ENCODE peak calls at places on chromosomes 1 and 21, in four cellular contexts. M is IMR-90, I is heart left ventricle, Y is AG04450. C is an unnamed sample.

GRCh38 chr1:207565546-207566468 is 69.8 kb downstream of the CR1 start:
- DNase-seq in Y (no peak), M (no peak), I (no peak), C (no peak)

GRCh38 chr1:32334864-32335618 is 992 bp downstream of the MARCKSL1 start:
- DNase-seq in M (peak; percentile 21), I (peak; percentile 54), Y (no peak), C (no peak)

GRCh38 chr1:39288735-39289465 is 84.4 kb downstream of the MACF1 start:
- DNase-seq in I (no peak), Y (no peak), M (peak; percentile 45), C (no peak)

GRCh38 chr21:45998871-45999580 is 17.5 kb downstream of the COL6A1 start:
- DNase-seq in M (no peak), Y (no peak), I (no peak), C (no peak)

GRCh38 chr1:105872761-105873286 is 1183.7 kb upstream of the PRMT6 start:
- DNase-seq in M (no peak), Y (no peak), I (no peak), C (no peak)

GRCh38 chr1:222329493-222330045 is 218.3 kb downstream of the HHIPL2 start:
- DNase-seq in Y (no peak), I (no peak), M (no peak), C (no peak)

GRCh38 chr1:200738733-200739498 is at the start of gene CAMSAP2:
- DNase-seq in Y (peak; percentile 66), M (peak; percentile 86), I (peak; percentile 92), C (peak; percentile 84)

GRCh38 chr1:161691846-161692245 is 15.2 kb upstream of the FCRLA start:
- DNase-seq in I (no peak), Y (no peak), M (no peak), C (no peak)

GRCh38 chr1:208615356-208615755 is 371.2 kb upstream of the PLXNA2 start:
- DNase-seq in M (no peak), I (no peak), Y (no peak), C (no peak)

GRCh38 chr1:1344672-1345361 is 4.4 kb downstream of the DVL1 start:
- DNase-seq in I (no peak), Y (no peak), M (peak; percentile 69), C (no peak)

GRCh38 chr1:89739844-89740216 is 81.0 kb upstream of the LRRC8D start:
- DNase-seq in Y (no peak), I (no peak), M (no peak), C (no peak)

GRCh38 chr1:21651214-21652042 is 17.7 kb downstream of the RAP1GAP start:
- DNase-seq in Y (no peak), M (no peak), I (no peak), C (no peak)

GRCh38 chr21:41820384-41821080 is 53.7 kb upstream of the RIPK4 start:
- DNase-seq in I (no peak), Y (no peak), M (no peak), C (no peak)

GRCh38 chr1:212596798-212597197 is 11.8 kb upstream of the ATF3 start:
- DNase-seq in M (no peak), I (no peak), Y (no peak), C (no peak)

GRCh38 chr1:208525417-208525816 is 281.2 kb upstream of the PLXNA2 start:
- DNase-seq in Y (no peak), M (no peak), I (no peak), C (no peak)

GRCh38 chr1:193831465-193831864 is 645.1 kb upstream of the B3GALT2 start:
- DNase-seq in Y (no peak), M (no peak), I (no peak), C (no peak)

GRCh38 chr1:226548281-226549093 is at the start of gene STUM:
- DNase-seq in I (no peak), M (peak; percentile 9), Y (no peak), C (no peak)

GRCh38 chr1:165226326-165226725 is 130.2 kb downstream of the LMX1A start:
- DNase-seq in M (no peak), Y (no peak), I (no peak), C (no peak)

GRCh38 chr1:218403300-218403699 is 58.2 kb downstream of the TGFB2 start:
- DNase-seq in Y (no peak), I (no peak), M (no peak), C (no peak)

GRCh38 chr1:44168520-44169098 is 27.2 kb upstream of the KLF18 start:
- DNase-seq in M (no peak), Y (no peak), I (no peak), C (no peak)

GRCh38 chr1:232183266-232183800 is 446.6 kb downstream of the SIPA1L2 start:
- DNase-seq in M (no peak), Y (no peak), I (no peak), C (no peak)

GRCh38 chr1:57007948-57008347 is 42.1 kb upstream of the C8B start:
- DNase-seq in M (no peak), Y (no peak), I (peak; percentile 11), C (no peak)

GRCh38 chr1:20321573-20321972 is 30.9 kb downstream of the VWA5B1 start:
- DNase-seq in Y (no peak), I (no peak), M (no peak), C (no peak)

GRCh38 chr1:212721388-212722247 is 22.0 kb upstream of the BATF3 start:
- DNase-seq in M (peak; percentile 84), Y (no peak), I (no peak), C (peak; percentile 80)

GRCh38 chr1:225424562-225425210 is 3.2 kb downstream of the LBR start:
- DNase-seq in M (peak; percentile 56), I (no peak), Y (no peak), C (no peak)

GRCh38 chr1:66175581-66175980 is 358.4 kb upstream of the SGIP1 start:
- DNase-seq in I (no peak), Y (no peak), M (no peak), C (no peak)

DNA sequence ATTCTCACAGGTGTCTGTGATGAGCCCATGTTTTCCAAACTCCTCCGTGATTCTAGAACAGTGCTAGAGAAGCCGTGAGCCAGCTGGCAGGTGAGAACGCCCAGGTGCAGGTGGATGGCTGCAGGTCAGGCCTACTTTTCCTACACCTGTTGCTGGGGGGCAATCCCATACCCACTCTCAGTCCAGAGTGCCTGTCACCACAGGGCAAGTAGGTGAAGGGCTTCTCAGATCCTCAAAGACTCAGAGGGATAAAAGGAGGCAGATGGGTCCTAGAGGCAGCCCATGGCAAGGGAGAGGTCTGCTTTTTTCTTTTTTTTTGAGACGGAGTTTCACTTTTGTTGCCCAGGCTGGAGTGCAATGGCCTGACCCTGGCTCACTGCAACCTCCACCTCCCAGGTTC is 50.7 kb upstream of the H6PD start:
- DNase-seq in Y (no peak), M (no peak), I (no peak), C (no peak)
- H3K4me3 ChIP-seq in Y (peak overlapping the region; percentile 84), M (peak overlapping the region; percentile 87), I (peak overlapping the region; percentile 66), C (peak overlapping the region; percentile 71)

DNA sequence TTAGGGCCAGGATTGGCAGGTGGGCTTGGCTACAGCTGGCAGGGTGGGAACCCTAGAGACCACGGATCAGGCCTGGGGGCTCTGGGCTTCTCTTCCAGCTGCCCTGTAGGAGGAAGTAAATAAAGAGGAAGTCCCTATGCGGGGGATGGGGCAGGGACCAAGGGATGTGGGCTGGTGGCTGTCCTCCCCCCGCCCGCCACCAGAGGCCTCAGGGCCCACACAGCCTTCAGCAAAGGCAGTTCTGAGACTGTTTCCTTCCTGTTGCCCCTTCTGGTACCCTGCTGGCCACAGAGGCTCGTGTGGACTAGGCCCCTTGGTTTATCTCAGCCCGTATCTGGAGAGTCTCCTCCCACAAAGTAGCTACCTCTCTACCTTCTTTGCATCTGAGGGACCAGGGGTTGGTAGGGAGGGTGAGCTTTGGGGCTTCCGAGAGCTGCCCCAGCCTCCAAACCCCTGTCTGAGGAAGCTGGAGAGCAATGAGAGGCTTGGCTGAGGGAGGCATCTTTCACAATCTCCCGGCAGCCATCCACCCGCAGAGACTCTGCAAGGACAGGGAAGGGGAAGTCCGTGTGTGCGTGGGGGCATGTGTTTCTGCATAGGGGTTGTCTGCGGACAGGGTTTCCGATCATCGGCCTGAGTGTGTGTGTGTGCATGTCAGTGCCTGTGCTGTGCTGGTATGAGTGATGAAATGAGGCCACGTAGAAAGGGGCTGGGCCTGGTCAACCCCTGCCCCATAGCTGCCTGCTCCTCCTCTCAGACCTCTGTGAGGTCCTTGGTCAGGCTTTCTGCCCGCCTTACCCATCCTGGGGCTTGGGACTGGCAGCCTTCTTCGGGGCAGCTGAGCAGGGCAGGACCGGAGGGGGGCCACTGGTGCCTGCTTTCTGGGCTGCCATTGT is 12.5 kb downstream of the RPS6KA1 start:
- DNase-seq in I (peak; percentile 78), M (peak; percentile 78), Y (peak; percentile 21), C (no peak)
- TF ChIP-seq CTCF in I (no peak), M (peak; percentile 27), Y (peak; percentile 39), C (no peak)

DNA sequence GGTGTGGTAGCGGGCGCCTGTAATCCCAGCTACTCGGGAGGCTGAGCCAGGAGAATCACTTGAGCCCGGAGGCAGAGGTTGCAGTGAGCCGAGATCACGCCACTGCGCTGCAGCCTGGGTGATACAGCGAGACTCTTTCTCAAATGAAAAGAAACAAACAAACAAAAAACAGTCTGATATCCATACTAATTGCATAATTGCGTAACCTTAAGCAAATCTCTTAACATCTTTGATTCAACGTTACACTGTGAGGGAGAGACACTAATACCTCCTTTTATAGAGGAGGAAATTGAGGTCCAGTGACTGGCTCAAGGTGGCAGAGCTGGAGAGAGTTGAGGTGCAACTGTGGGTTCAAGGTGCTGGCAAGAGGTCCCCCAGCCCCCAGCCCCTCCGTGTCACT is 12.6 kb upstream of the COX20 start:
- DNase-seq in Y (no peak), M (no peak), I (no peak), C (no peak)
- H3K4me3 ChIP-seq in Y (no peak overlapping the region), M (no peak overlapping the region), I (no peak overlapping the region), C (no peak overlapping the region)

GRCh38 chr1:10520952-10521351 is 46.2 kb downstream of the PEX14 start:
- DNase-seq in M (no peak), Y (no peak), I (no peak), C (no peak)

GRCh38 chr1:10516925-10517676 is 42.4 kb downstream of the PEX14 start:
- DNase-seq in I (no peak), M (no peak), Y (no peak), C (no peak)

GRCh38 chr1:10517677-10517982 is 42.9 kb downstream of the PEX14 start:
- DNase-seq in Y (no peak), M (no peak), I (no peak), C (no peak)

GRCh38 chr1:10520497-10520896 is 45.7 kb downstream of the PEX14 start:
- DNase-seq in M (no peak), Y (no peak), I (no peak), C (no peak)

DNA sequence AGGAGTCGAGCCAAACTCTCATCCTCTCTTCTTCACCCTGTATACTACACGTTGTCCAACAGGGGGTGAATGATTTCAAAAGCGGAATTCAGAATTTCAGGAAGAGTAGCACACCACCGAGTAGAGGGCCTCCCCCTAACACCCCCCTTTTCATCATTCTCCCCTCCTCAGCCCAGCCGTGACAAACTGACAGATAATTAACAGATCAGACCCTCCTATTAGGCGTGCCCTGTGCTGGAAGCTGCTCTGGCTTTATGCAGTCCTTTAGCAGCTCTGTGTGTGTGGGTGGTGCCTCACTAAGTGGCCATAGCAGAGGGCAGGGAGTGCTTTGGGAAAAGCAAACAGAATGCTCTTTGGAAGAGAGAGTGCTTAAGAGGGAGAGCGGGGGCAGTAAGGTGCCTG is 44.3 kb downstream of the PEX14 start:
- DNase-seq in I (no peak), Y (no peak), M (no peak), C (no peak)
- TF ChIP-seq CTCF in I (no peak), Y (peak; percentile 21), M (peak; percentile 16), C (peak; percentile 15)

C was measured in astrocyte of the cerebellum.